ENCODE peak calls at places on chromosomes 4 and X, in five cellular contexts. One of them, this sample, is unnamed.

GRCh38 chr4:139525414-139525813 is 30.6 kb downstream of the SETD7 start:
- DNase-seq in endodermal cell: no peak
- DNase-seq in H9: no peak
- DNase-seq in lower lobe of right lung: no peak
- DNase-seq in GM12865: peak
- DNase-seq in this sample: no peak

GRCh38 chr4:78149737-78150136 is 92.6 kb downstream of the FRAS1 start:
- DNase-seq in H9: no peak
- DNase-seq in endodermal cell: peak
- DNase-seq in lower lobe of right lung: no peak
- DNase-seq in GM12865: no peak
- DNase-seq in this sample: no peak

GRCh38 chr4:156725257-156725656 is 246.3 kb downstream of the PDGFC start:
- DNase-seq in H9: no peak
- DNase-seq in endodermal cell: no peak
- DNase-seq in lower lobe of right lung: no peak
- DNase-seq in GM12865: no peak
- DNase-seq in this sample: no peak

GRCh38 chrX:70921709-70922352 is 9.1 kb downstream of the SLC7A3 start:
- DNase-seq in endodermal cell: no peak
- DNase-seq in GM12865: no peak
- DNase-seq in H9: no peak
- DNase-seq in lower lobe of right lung: no peak
- DNase-seq in this sample: no peak

GRCh38 chr4:104878936-104879335 is 267.7 kb upstream of the TET2 start:
- DNase-seq in endodermal cell: no peak
- DNase-seq in GM12865: no peak
- DNase-seq in lower lobe of right lung: no peak
- DNase-seq in H9: no peak
- DNase-seq in this sample: no peak

GRCh38 chrX:99371976-99372595 is 1038.0 kb downstream of the PCDH19 start:
- DNase-seq in H9: no peak
- DNase-seq in endodermal cell: no peak
- DNase-seq in GM12865: no peak
- DNase-seq in lower lobe of right lung: no peak
- DNase-seq in this sample: no peak

GRCh38 chrX:13029831-13030771 is 14.3 kb downstream of the FAM9C start:
- DNase-seq in H9: peak
- DNase-seq in endodermal cell: peak
- DNase-seq in lower lobe of right lung: no peak
- DNase-seq in GM12865: peak
- DNase-seq in this sample: peak

GRCh38 chr4:130080872-130081451 is 985.0 kb downstream of the C4orf33 start:
- DNase-seq in GM12865: no peak
- DNase-seq in endodermal cell: no peak
- DNase-seq in lower lobe of right lung: no peak
- DNase-seq in H9: no peak
- DNase-seq in this sample: no peak

GRCh38 chr4:4457803-4458550 is 71.1 kb downstream of the NSG1 start:
- DNase-seq in lower lobe of right lung: no peak
- DNase-seq in endodermal cell: no peak
- DNase-seq in GM12865: no peak
- DNase-seq in H9: peak
- DNase-seq in this sample: no peak

GRCh38 chr4:2939383-2940243 is 23.6 kb downstream of the NOP14 start:
- DNase-seq in lower lobe of right lung: no peak
- DNase-seq in GM12865: peak
- DNase-seq in H9: no peak
- DNase-seq in endodermal cell: peak
- DNase-seq in this sample: no peak

GRCh38 chrX:17680732-17681413 is 56.4 kb upstream of the SCML1 start:
- DNase-seq in lower lobe of right lung: no peak
- DNase-seq in endodermal cell: no peak
- DNase-seq in GM12865: no peak
- DNase-seq in H9: no peak
- DNase-seq in this sample: no peak

GRCh38 chr4:2281575-2282343 is 19.9 kb upstream of the MXD4 start:
- DNase-seq in lower lobe of right lung: no peak
- DNase-seq in endodermal cell: no peak
- DNase-seq in GM12865: peak
- DNase-seq in H9: no peak
- DNase-seq in this sample: peak

GRCh38 chr4:41963105-41963504 is 18.5 kb upstream of the DCAF4L1 start:
- DNase-seq in endodermal cell: no peak
- DNase-seq in lower lobe of right lung: no peak
- DNase-seq in GM12865: peak
- DNase-seq in H9: no peak
- DNase-seq in this sample: no peak

GRCh38 chrX:1248381-1249061 is 20.1 kb upstream of the CSF2RA start:
- DNase-seq in endodermal cell: peak
- DNase-seq in GM12865: peak
- DNase-seq in lower lobe of right lung: peak
- DNase-seq in H9: peak
- DNase-seq in this sample: no peak

GRCh38 chrX:52078133-52078532 is 9.2 kb upstream of the MAGED4B start:
- DNase-seq in lower lobe of right lung: no peak
- DNase-seq in H9: no peak
- DNase-seq in GM12865: no peak
- DNase-seq in endodermal cell: no peak
- DNase-seq in this sample: no peak

GRCh38 chrX:140343226-140343873 is 161.5 kb downstream of the SOX3 start:
- DNase-seq in GM12865: no peak
- DNase-seq in endodermal cell: no peak
- DNase-seq in H9: no peak
- DNase-seq in lower lobe of right lung: no peak
- DNase-seq in this sample: no peak

GRCh38 chrX:31228909-31229308 is 157.1 kb upstream of the FTHL17 start:
- DNase-seq in GM12865: peak
- DNase-seq in endodermal cell: no peak
- DNase-seq in lower lobe of right lung: no peak
- DNase-seq in H9: no peak
- DNase-seq in this sample: no peak

GRCh38 chrX:45756562-45756961 is 555.9 kb upstream of the DIPK2B start:
- DNase-seq in GM12865: no peak
- DNase-seq in H9: no peak
- DNase-seq in lower lobe of right lung: no peak
- DNase-seq in endodermal cell: no peak
- DNase-seq in this sample: no peak

GRCh38 chr4:80071643-80072606 is 1.1 kb downstream of the ANTXR2 start:
- DNase-seq in H9: peak
- DNase-seq in endodermal cell: peak
- DNase-seq in GM12865: peak
- DNase-seq in lower lobe of right lung: peak
- DNase-seq in this sample: peak

GRCh38 chrX:13711141-13711540 is 22.2 kb downstream of the RAB9A start:
- DNase-seq in H9: no peak
- DNase-seq in lower lobe of right lung: no peak
- DNase-seq in endodermal cell: no peak
- DNase-seq in GM12865: no peak
- DNase-seq in this sample: no peak

GRCh38 chrX:38664285-38664684 is 102.9 kb downstream of the TSPAN7 start:
- DNase-seq in H9: no peak
- DNase-seq in GM12865: peak
- DNase-seq in endodermal cell: peak
- DNase-seq in lower lobe of right lung: no peak
- DNase-seq in this sample: no peak

GRCh38 chr4:37476256-37476655 is 209.9 kb downstream of the RELL1 start:
- DNase-seq in GM12865: no peak
- DNase-seq in H9: no peak
- DNase-seq in endodermal cell: no peak
- DNase-seq in lower lobe of right lung: no peak
- DNase-seq in this sample: no peak

GRCh38 chrX:16573781-16574180 is 76.2 kb upstream of the S100G start:
- DNase-seq in GM12865: no peak
- DNase-seq in endodermal cell: no peak
- DNase-seq in lower lobe of right lung: no peak
- DNase-seq in H9: no peak
- DNase-seq in this sample: no peak

GRCh38 chrX:21691512-21692018 is 33.4 kb upstream of the KLHL34 start:
- DNase-seq in GM12865: no peak
- DNase-seq in lower lobe of right lung: no peak
- DNase-seq in H9: no peak
- DNase-seq in endodermal cell: no peak
- DNase-seq in this sample: no peak

GRCh38 chrX:143536176-143536575 is 18.9 kb upstream of the SPANXN3 start:
- DNase-seq in H9: no peak
- DNase-seq in GM12865: no peak
- DNase-seq in lower lobe of right lung: no peak
- DNase-seq in endodermal cell: no peak
- DNase-seq in this sample: no peak

GRCh38 chr4:157459789-157460188 is 239.3 kb downstream of the GRIA2 start:
- DNase-seq in endodermal cell: no peak
- DNase-seq in GM12865: no peak
- DNase-seq in lower lobe of right lung: no peak
- DNase-seq in H9: no peak
- DNase-seq in this sample: no peak

GRCh38 chr4:4507923-4508322 is 33.9 kb downstream of the STX18 start:
- DNase-seq in endodermal cell: no peak
- DNase-seq in H9: no peak
- DNase-seq in GM12865: peak
- DNase-seq in lower lobe of right lung: no peak
- DNase-seq in this sample: no peak

GRCh38 chr4:173237152-173237551 is 68.5 kb downstream of the GALNT7 start:
- DNase-seq in endodermal cell: no peak
- DNase-seq in GM12865: no peak
- DNase-seq in H9: no peak
- DNase-seq in lower lobe of right lung: no peak
- DNase-seq in this sample: no peak

GRCh38 chr4:152700151-152700550 is 20.4 kb upstream of the TMEM154 start:
- DNase-seq in GM12865: no peak
- DNase-seq in lower lobe of right lung: no peak
- DNase-seq in endodermal cell: peak
- DNase-seq in H9: peak
- DNase-seq in this sample: no peak

GRCh38 chr4:126687655-126688358 is 945.0 kb upstream of the INTU start:
- DNase-seq in H9: no peak
- DNase-seq in endodermal cell: no peak
- DNase-seq in lower lobe of right lung: no peak
- DNase-seq in GM12865: no peak
- DNase-seq in this sample: no peak

DNA sequence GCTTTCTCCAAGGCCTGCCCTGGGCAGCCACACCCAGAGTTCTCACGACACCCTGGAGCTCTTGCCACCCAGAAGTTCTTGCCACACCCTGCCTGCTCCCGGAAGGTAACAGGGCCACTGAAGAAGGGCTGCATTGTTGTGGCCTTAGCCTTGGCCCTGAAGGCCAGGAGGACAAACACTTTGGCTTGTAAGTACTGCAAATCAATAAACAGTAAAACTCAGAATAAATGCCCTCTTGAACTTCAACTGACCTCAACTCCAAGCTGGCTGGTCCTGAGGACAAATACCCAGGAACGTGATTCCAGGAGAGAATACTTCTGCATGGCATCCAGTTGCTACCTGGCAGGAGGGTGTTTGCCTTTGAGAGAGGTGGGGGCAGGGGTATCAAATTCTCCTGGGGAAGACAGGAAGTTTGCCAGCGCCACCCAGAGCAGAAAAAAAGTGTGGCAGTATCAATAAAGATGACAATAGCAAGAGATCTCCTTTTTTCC is 54.1 kb downstream of the TLR10 start:
- DNase-seq in endodermal cell: peak
- DNase-seq in H9: peak
- DNase-seq in lower lobe of right lung: peak
- DNase-seq in GM12865: no peak
- DNase-seq in this sample: no peak
- TF ChIP-seq CTCF in endodermal cell: peak
- TF ChIP-seq CTCF in H9: peak
- TF ChIP-seq CTCF in lower lobe of right lung: peak
- TF ChIP-seq CTCF in GM12865: no peak
- TF ChIP-seq CTCF in this sample: no peak

DNA sequence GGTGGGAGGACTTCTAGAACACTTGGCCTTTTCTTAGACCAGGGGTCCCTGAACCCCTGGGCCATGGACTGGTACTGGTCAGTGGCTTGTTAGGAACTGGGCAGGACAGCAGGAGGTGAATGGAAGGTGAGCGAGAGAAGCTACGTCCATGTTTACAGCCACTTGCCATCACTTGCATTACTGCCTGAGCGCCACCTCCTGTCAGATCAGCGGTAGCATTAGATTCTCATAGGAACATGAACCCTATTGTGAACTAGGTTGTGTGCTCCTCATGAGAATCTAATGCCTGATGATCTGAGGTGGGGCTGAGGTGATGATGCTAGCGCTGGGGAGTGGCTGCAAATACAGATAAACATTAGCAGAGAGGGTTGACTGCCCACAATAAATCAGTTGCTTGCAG is 100.9 kb upstream of the IGFBP7 start:
- DNase-seq in H9: no peak
- DNase-seq in lower lobe of right lung: no peak
- DNase-seq in endodermal cell: no peak
- DNase-seq in GM12865: peak
- DNase-seq in this sample: no peak
- TF ChIP-seq CTCF in H9: peak
- TF ChIP-seq CTCF in lower lobe of right lung: no peak
- TF ChIP-seq CTCF in endodermal cell: no peak
- TF ChIP-seq CTCF in GM12865: peak
- TF ChIP-seq CTCF in this sample: no peak

DNA sequence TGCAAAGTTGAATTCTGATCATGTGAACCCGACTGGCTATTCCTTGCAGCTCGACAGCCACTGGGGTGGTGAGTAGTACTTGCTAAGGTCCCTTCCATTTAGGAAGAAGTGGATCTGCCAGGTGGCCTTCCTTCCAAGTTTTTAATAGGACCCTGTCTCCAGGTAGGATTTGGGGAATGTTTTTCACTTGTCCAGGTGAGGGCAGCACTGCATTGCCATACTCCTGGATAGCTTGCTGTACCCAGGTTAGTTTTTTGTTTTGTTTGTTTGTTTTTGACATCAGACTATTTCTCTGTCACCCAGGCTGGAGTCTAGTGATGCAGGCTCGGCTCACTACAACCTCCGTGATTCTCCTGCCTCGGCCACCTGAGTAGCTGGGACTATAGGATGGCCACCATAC is 29.8 kb downstream of the SAGE1 start:
- DNase-seq in lower lobe of right lung: no peak
- DNase-seq in H9: peak
- DNase-seq in endodermal cell: peak
- DNase-seq in GM12865: peak
- DNase-seq in this sample: no peak
- TF ChIP-seq CTCF in lower lobe of right lung: no peak
- TF ChIP-seq CTCF in H9: peak
- TF ChIP-seq CTCF in endodermal cell: peak
- TF ChIP-seq CTCF in GM12865: peak
- TF ChIP-seq CTCF in this sample: no peak

GRCh38 chr4:146095867-146096266 is 79.7 kb upstream of the LSM6 start:
- DNase-seq in lower lobe of right lung: no peak
- DNase-seq in H9: no peak
- DNase-seq in GM12865: no peak
- DNase-seq in endodermal cell: no peak
- DNase-seq in this sample: no peak

GRCh38 chr4:146098978-146099377 is 76.5 kb upstream of the LSM6 start:
- DNase-seq in lower lobe of right lung: no peak
- DNase-seq in GM12865: peak
- DNase-seq in endodermal cell: no peak
- DNase-seq in H9: no peak
- DNase-seq in this sample: no peak

GRCh38 chr4:146098397-146098796 is 77.1 kb upstream of the LSM6 start:
- DNase-seq in H9: no peak
- DNase-seq in lower lobe of right lung: no peak
- DNase-seq in endodermal cell: no peak
- DNase-seq in GM12865: peak
- DNase-seq in this sample: no peak

GRCh38 chr4:146096374-146096773 is 79.1 kb upstream of the LSM6 start:
- DNase-seq in H9: no peak
- DNase-seq in lower lobe of right lung: no peak
- DNase-seq in GM12865: no peak
- DNase-seq in endodermal cell: no peak
- DNase-seq in this sample: no peak

GRCh38 chr4:146099585-146099984 is 75.9 kb upstream of the LSM6 start:
- DNase-seq in lower lobe of right lung: no peak
- DNase-seq in GM12865: peak
- DNase-seq in H9: no peak
- DNase-seq in endodermal cell: no peak
- DNase-seq in this sample: no peak
- TF ChIP-seq CTCF in lower lobe of right lung: no peak
- TF ChIP-seq CTCF in GM12865: no peak
- TF ChIP-seq CTCF in H9: no peak
- TF ChIP-seq CTCF in endodermal cell: no peak
- TF ChIP-seq CTCF in this sample: no peak